ENCODE peak calls at places on chromosome 20, in five cellular contexts. J is activated naive CD8-positive, alpha-beta T cell treated with anti-CD3 and anti-CD28 coated beads, Interleukin-2, amount 50 U/mL, for 24 hours; X is HFFc6; Q is H7; W is HFF-Myc. B is an unnamed sample.

GRCh38 chr20:22491188-22491500 is 93.2 kb downstream of the FOXA2 start:
- DNase-seq in W (no peak), Q (no peak), X (no peak), J (no peak), B (no peak)

GRCh38 chr20:54475334-54476287 is at the start of gene DOK5:
- DNase-seq in Q (peak; percentile 80), X (no peak), W (no peak), J (peak; percentile 3), B (no peak)

GRCh38 chr20:59495894-59496510 is 108.3 kb upstream of the PHACTR3 start:
- DNase-seq in J (peak; percentile 63), Q (peak; percentile 87), X (peak; percentile 39), W (peak; percentile 14), B (peak; percentile 65)

GRCh38 chr20:49677777-49678758 is 35.6 kb downstream of the B4GALT5 start:
- DNase-seq in X (no peak), Q (no peak), W (no peak), J (no peak), B (peak; percentile 19)

GRCh38 chr20:8148501-8148900 is 16.4 kb downstream of the PLCB1 start:
- DNase-seq in Q (no peak), J (no peak), X (no peak), W (no peak), B (no peak)

GRCh38 chr20:44802702-44803101 is 7.6 kb downstream of the RIMS4 start:
- DNase-seq in J (no peak), X (no peak), W (no peak), Q (no peak), B (no peak)

GRCh38 chr20:25372584-25373336 is 17.9 kb downstream of the ABHD12 start:
- DNase-seq in J (no peak), X (peak; percentile 98), Q (no peak), W (peak; percentile 87), B (peak; percentile 90)

GRCh38 chr20:1087311-1087710 is 31.1 kb upstream of the PSMF1 start:
- DNase-seq in Q (no peak), W (no peak), X (no peak), J (no peak), B (peak; percentile 61)

GRCh38 chr20:37096415-37097039 is 730 bp upstream of the RBL1 start:
- DNase-seq in W (no peak), Q (no peak), X (no peak), J (no peak), B (no peak)

GRCh38 chr20:37567671-37568588 is 40.3 kb upstream of the BLCAP start:
- DNase-seq in J (no peak), Q (peak; percentile 67), X (no peak), W (no peak), B (no peak)

GRCh38 chr20:4082406-4083102 is 67.2 kb upstream of the RNF24 start:
- DNase-seq in Q (peak; percentile 72), X (peak; percentile 44), W (no peak), J (peak; percentile 45), B (peak; percentile 93)

GRCh38 chr20:32456869-32457421 is 98.8 kb downstream of the ASXL1 start:
- DNase-seq in W (no peak), Q (peak; percentile 100), J (peak; percentile 56), X (peak; percentile 22), B (no peak)

GRCh38 chr20:12394786-12395185 is 477.1 kb downstream of the BTBD3 start:
- DNase-seq in Q (peak; percentile 3), J (no peak), X (no peak), W (no peak), B (peak; percentile 50)

GRCh38 chr20:16434087-16434664 is 139.1 kb downstream of the KIF16B start:
- DNase-seq in Q (peak; percentile 28), X (no peak), W (peak; percentile 43), J (peak; percentile 57), B (peak; percentile 61)

GRCh38 chr20:58927490-58928061 is 53.5 kb upstream of the NELFCD start:
- DNase-seq in X (no peak), W (no peak), Q (no peak), J (no peak), B (no peak)

GRCh38 chr20:41387433-41387832 is 20.8 kb upstream of the EMILIN3 start:
- DNase-seq in W (no peak), Q (peak; percentile 86), J (no peak), X (no peak), B (no peak)

GRCh38 chr20:62445553-62446340 is 18.4 kb upstream of the RBBP8NL start:
- DNase-seq in X (no peak), W (no peak), J (no peak), Q (no peak), B (no peak)

GRCh38 chr20:5652626-5653573 is 97.3 kb upstream of the SHLD1 start:
- DNase-seq in J (no peak), W (no peak), Q (no peak), X (peak; percentile 53), B (peak; percentile 82)

GRCh38 chr20:34540596-34541263 is 17.8 kb upstream of the MAP1LC3A start:
- DNase-seq in W (no peak), J (no peak), X (no peak), Q (no peak), B (no peak)

GRCh38 chr20:63706027-63706695 is 1.6 kb downstream of the ARFRP1 start:
- DNase-seq in W (no peak), X (no peak), Q (no peak), J (no peak), B (no peak)

GRCh38 chr20:20814685-20815084 is 102.2 kb upstream of the RALGAPA2 start:
- DNase-seq in W (no peak), Q (peak; percentile 61), X (no peak), J (no peak), B (peak; percentile 29)

GRCh38 chr20:47620808-47621805 is 119.4 kb downstream of the NCOA3 start:
- DNase-seq in J (no peak), W (peak; percentile 37), X (peak; percentile 71), Q (peak; percentile 33), B (peak; percentile 45)

GRCh38 chr20:33017542-33017941 is 10.0 kb downstream of the BPIFB2 start:
- DNase-seq in X (no peak), W (no peak), J (no peak), Q (no peak), B (no peak)

GRCh38 chr20:38001981-38002380 is 31.3 kb downstream of the TTI1 start:
- DNase-seq in X (no peak), W (no peak), Q (no peak), J (no peak), B (no peak)

GRCh38 chr20:11995750-11996567 is 78.3 kb downstream of the BTBD3 start:
- DNase-seq in X (no peak), Q (no peak), W (no peak), J (no peak), B (peak; percentile 25)

GRCh38 chr20:58611236-58612020 is 39.7 kb upstream of the STX16 start:
- DNase-seq in J (no peak), Q (no peak), X (no peak), W (no peak), B (no peak)

GRCh38 chr20:31580706-31581105 is 24.4 kb upstream of the ID1 start:
- DNase-seq in X (no peak), Q (peak; percentile 75), W (no peak), J (no peak), B (no peak)

GRCh38 chr20:57389695-57390603 is 1.2 kb upstream of the RBM38 start:
- DNase-seq in X (no peak), J (peak; percentile 78), W (no peak), Q (peak; percentile 85), B (no peak)

GRCh38 chr20:61929971-61930666 is 135.6 kb downstream of the TAF4 start:
- DNase-seq in Q (no peak), J (no peak), W (no peak), X (no peak), B (no peak)

GRCh38 chr20:59150821-59151251 is 12.8 kb upstream of the ZNF831 start:
- DNase-seq in X (no peak), W (no peak), J (no peak), Q (no peak), B (no peak)